ENCODE peak calls at places on chromosome 7, in six cellular contexts. P is Peyer's patch, A is uterus, D is adrenal gland, G is psoas muscle, J is tibial nerve. X is an unnamed sample.

GRCh38 chr7:51019231-51019844 is 236.6 kb upstream of the GRB10 start:
- DNase-seq in P (no peak), D (no peak), J (no peak), G (no peak), A (no peak), X (no peak)

GRCh38 chr7:99504281-99504602 is 220 bp upstream of the ZKSCAN5 start:
- DNase-seq in D (no peak), G (no peak), P (no peak), A (no peak), J (no peak), X (peak; percentile 95)

GRCh38 chr7:111690364-111691111 is 128.2 kb upstream of the IMMP2L start:
- DNase-seq in D (no peak), A (no peak), G (no peak), J (no peak), P (no peak), X (no peak)

GRCh38 chr7:83532229-83532628 is 116.7 kb downstream of the SEMA3E start:
- DNase-seq in D (no peak), A (no peak), J (no peak), G (no peak), P (no peak), X (no peak)

GRCh38 chr7:99034932-99035722 is 108.8 kb downstream of the SMURF1 start:
- DNase-seq in A (no peak), J (no peak), D (peak; percentile 49), P (no peak), G (no peak), X (no peak)

GRCh38 chr7:135211179-135211945 is at the start of gene WDR91:
- DNase-seq in D (peak; percentile 98), G (peak; percentile 98), P (peak; percentile 94), A (peak; percentile 98), J (peak; percentile 93), X (peak; percentile 78)

GRCh38 chr7:80264769-80265168 is 130.1 kb downstream of the GNAI1 start:
- DNase-seq in D (no peak), A (no peak), G (no peak), J (no peak), P (no peak), X (no peak)

GRCh38 chr7:89605362-89605761 is 548.9 kb upstream of the STEAP1 start:
- DNase-seq in G (no peak), P (no peak), J (no peak), A (no peak), D (no peak), X (no peak)

GRCh38 chr7:158165711-158166110 is 421.9 kb downstream of the PTPRN2 start:
- DNase-seq in J (no peak), G (no peak), D (peak; percentile 40), P (no peak), A (no peak), X (no peak)

GRCh38 chr7:3066506-3066905 is 22.8 kb upstream of the CARD11 start:
- DNase-seq in A (no peak), P (no peak), D (no peak), G (no peak), J (no peak), X (no peak)

GRCh38 chr7:130852867-130853266 is 118.9 kb upstream of the KLF14 start:
- DNase-seq in D (no peak), J (no peak), P (no peak), G (no peak), A (no peak), X (no peak)

GRCh38 chr7:115097175-115097671 is 175.3 kb downstream of the MDFIC start:
- DNase-seq in P (no peak), G (no peak), J (no peak), A (no peak), D (no peak), X (no peak)

GRCh38 chr7:76077435-76077834 is 29.5 kb downstream of the MDH2 start:
- DNase-seq in A (no peak), G (no peak), D (no peak), P (no peak), J (no peak), X (no peak)

GRCh38 chr7:110944448-110944847 is 146.5 kb upstream of the LRRN3 start:
- DNase-seq in G (no peak), A (no peak), J (no peak), D (no peak), P (no peak), X (no peak)

GRCh38 chr7:5621776-5622175 is 159.7 kb downstream of the RNF216 start:
- DNase-seq in A (no peak), P (no peak), D (no peak), G (peak; percentile 18), J (no peak), X (no peak)

GRCh38 chr7:63028376-63029206 is 970.1 kb upstream of the ZNF722 start:
- DNase-seq in J (no peak), G (no peak), D (no peak), A (no peak), P (no peak), X (no peak)

GRCh38 chr7:115099906-115100305 is 178.0 kb downstream of the MDFIC start:
- DNase-seq in G (no peak), J (no peak), P (no peak), A (no peak), D (no peak), X (no peak)

GRCh38 chr7:150973571-150974451 is 4.3 kb downstream of the KCNH2 start:
- DNase-seq in A (no peak), P (peak; percentile 79), G (no peak), D (no peak), J (no peak), X (no peak)
- H3K4me1 ChIP-seq in A (peaks cover 30% of the 10 kb centered on the region), P (peaks cover 35% of the 10 kb centered on the region), G (peaks cover 11% of the 10 kb centered on the region), D (peaks cover 18% of the 10 kb centered on the region), J (no peaks in the 10 kb centered on the region), X (peaks cover 9% of the 10 kb centered on the region)

GRCh38 chr7:29296421-29296820 is 101.8 kb downstream of the CHN2 start:
- DNase-seq in P (no peak), A (no peak), G (no peak), J (no peak), D (no peak), X (no peak)

GRCh38 chr7:29292886-29293658 is 98.5 kb downstream of the CHN2 start:
- DNase-seq in P (no peak), A (no peak), G (no peak), D (no peak), J (no peak), X (no peak)

GRCh38 chr7:29300649-29301048 is 106.1 kb downstream of the CHN2 start:
- DNase-seq in J (no peak), G (no peak), A (no peak), D (no peak), P (no peak), X (no peak)

GRCh38 chr7:29299986-29300609 is 105.5 kb downstream of the CHN2 start:
- DNase-seq in J (no peak), P (no peak), G (no peak), A (no peak), D (no peak), X (no peak)

DNA sequence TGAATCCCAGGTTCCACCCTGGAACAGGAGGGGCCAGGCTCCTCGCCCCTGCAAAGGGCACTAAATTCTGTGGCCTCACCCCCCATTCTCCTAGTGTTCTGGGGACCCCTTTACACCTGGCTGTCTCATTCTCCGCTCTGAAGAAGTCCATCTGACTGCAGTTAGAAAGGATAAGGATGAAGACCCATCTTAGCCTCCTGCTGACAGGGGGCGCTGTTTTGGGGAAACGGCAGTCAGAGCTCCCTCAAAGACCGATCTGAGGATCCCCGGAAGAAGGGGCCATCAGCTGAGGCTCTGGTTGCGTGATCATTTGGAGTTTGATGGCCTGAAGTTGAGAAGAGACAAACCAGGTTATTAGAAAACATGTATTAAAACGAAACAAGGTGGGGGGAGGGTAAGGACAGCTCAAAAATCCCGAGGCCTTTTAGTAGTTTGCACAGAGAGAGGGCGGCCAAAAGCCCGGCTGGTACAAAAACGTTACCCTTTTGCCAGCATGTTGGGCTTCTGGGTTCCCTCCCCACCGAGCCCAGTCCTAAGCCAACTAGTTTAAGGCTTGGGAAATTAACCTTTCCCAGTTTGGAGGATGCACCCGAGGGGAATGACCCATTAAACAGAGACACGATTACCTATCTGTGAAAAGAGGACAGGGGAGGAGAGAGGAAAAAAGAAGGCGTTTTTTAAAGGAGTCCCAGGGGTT is 102.8 kb downstream of the CHN2 start:
- DNase-seq in D (no peak), J (no peak), A (no peak), G (no peak), P (no peak), X (no peak)
- TF ChIP-seq CTCF in D (no peak), J (no peak), A (no peak), G (no peak), P (no peak), X (no peak)

GRCh38 chr7:67955061-67955460 is 958.4 kb downstream of the TYW1 start:
- DNase-seq in G (no peak), D (no peak), A (no peak), J (no peak), P (no peak), X (no peak)

GRCh38 chr7:67947651-67948050 is 951.0 kb downstream of the TYW1 start:
- DNase-seq in J (no peak), P (no peak), D (no peak), G (no peak), A (no peak), X (no peak)

GRCh38 chr7:67947191-67947590 is 950.6 kb downstream of the TYW1 start:
- DNase-seq in A (no peak), G (no peak), J (no peak), P (no peak), D (no peak), X (no peak)

DNA sequence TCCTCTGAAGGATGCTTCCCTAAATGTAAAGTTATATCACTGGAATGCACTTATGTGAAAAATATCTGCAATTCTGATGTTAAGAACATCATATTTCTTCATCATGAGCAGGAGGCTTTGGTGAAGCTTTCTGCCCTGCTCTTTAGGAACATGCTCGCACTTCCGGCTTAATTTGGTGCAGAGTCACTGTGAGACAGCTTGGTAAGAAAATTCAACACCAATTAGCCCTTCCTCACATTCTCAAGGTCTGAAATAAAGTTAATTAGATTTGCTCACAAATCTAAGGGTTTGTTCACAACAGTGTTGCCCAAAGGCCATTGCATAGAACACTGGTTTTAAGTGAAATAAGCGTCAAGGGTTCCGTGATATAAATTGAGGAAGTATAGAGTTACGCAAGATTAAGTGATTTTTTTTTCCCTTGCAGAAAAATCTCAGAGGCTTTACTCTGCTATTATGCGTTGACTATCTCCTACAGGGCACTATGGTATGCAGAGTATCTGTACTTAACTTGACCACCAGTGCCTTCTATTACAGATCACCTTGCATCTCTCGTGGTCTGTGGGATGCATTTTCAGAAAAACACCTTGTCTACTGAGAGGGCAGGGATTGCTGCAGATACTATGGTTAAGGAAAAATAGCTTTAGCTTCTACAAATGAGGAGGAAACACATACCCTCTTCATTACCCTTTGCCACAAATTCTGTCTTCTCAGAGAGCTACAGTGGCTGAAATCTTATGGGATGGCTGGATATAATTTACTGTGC is 953.9 kb downstream of the TYW1 start:
- DNase-seq in A (no peak), J (no peak), D (no peak), P (no peak), G (no peak), X (no peak)
- H3K4me3 ChIP-seq in A (no peak overlapping the region), J (no peak overlapping the region), D (no peak overlapping the region), P (no peak overlapping the region), G (no peak overlapping the region), X (no peak overlapping the region)

GRCh38 chr7:27148031-27148775 is 629 bp upstream of the HOXA6 start:
- DNase-seq in D (peak; percentile 78), G (peak; percentile 82), A (peak; percentile 37), P (no peak), J (no peak), X (no peak)
- H3K4me1 ChIP-seq in D (peaks cover 27% of the 10 kb centered on the region), G (peaks cover 29% of the 10 kb centered on the region), A (no peaks in the 10 kb centered on the region), P (peaks cover 23% of the 10 kb centered on the region), J (no peaks in the 10 kb centered on the region), X (peaks cover 5% of the 10 kb centered on the region)